ENCODE peak calls at places on chromosomes 1 and 21, in ten cellular contexts. D, C, P, U, Y, K, F, S, J and B are unnamed samples.

GRCh38 chr1:32144033-32144432 is 35.4 kb upstream of the TXLNA start:
- DNase-seq in D (no peak), C (no peak), P (no peak), U (no peak), Y (no peak), K (no peak), F (no peak), S (no peak), J (no peak), B (no peak)

GRCh38 chr1:112605633-112606327 is 13.2 kb downstream of the ST7L start:
- DNase-seq in D (no peak), C (no peak), P (peak; percentile 56), U (no peak), Y (no peak), K (no peak), F (no peak), S (no peak), J (no peak), B (no peak)

GRCh38 chr1:61436016-61436415 is 288.9 kb downstream of the TM2D1 start:
- DNase-seq in D (no peak), C (no peak), P (no peak), U (no peak), Y (no peak), K (no peak), F (no peak), S (peak; percentile 45), J (no peak), B (no peak)

GRCh38 chr21:38959686-38960049 is 153.9 kb downstream of the ETS2 start:
- DNase-seq in D (no peak), C (no peak), P (peak; percentile 6), U (no peak), Y (no peak), K (no peak), F (no peak), S (no peak), J (no peak), B (no peak)

GRCh38 chr1:47757226-47757975 is 239.8 kb downstream of the TRABD2B start:
- DNase-seq in D (no peak), C (no peak), P (no peak), U (no peak), Y (no peak), K (no peak), F (no peak), S (no peak), J (no peak), B (no peak)

GRCh38 chr21:42424848-42425602 is 21.3 kb downstream of the UBASH3A start:
- DNase-seq in D (no peak), C (peak; percentile 79), P (no peak), U (peak; percentile 62), Y (no peak), K (no peak), F (no peak), S (no peak), J (peak; percentile 84), B (no peak)

GRCh38 chr1:41673355-41673754 is 188.9 kb upstream of the EDN2 start:
- DNase-seq in D (no peak), C (peak; percentile 55), P (peak; percentile 78), U (no peak), Y (peak; percentile 62), K (no peak), F (no peak), S (no peak), J (peak; percentile 66), B (no peak)

GRCh38 chr21:33685613-33686197 is 43.4 kb downstream of the ITSN1 start:
- DNase-seq in D (no peak), C (no peak), P (peak; percentile 85), U (no peak), Y (no peak), K (no peak), F (no peak), S (peak; percentile 52), J (no peak), B (no peak)

GRCh38 chr1:100708476-100709062 is 11.0 kb upstream of the VCAM1 start:
- DNase-seq in D (no peak), C (no peak), P (peak; percentile 55), U (no peak), Y (no peak), K (no peak), F (no peak), S (no peak), J (no peak), B (no peak)

GRCh38 chr1:228097333-228098081 is 5.6 kb downstream of the C1orf35 start:
- DNase-seq in D (no peak), C (no peak), P (no peak), U (no peak), Y (peak; percentile 12), K (no peak), F (no peak), S (no peak), J (no peak), B (no peak)